ENCODE peak calls at places on chromosomes 13 and 19, in four cellular contexts. W is CD4-positive, alpha-beta T cell; X is adrenal gland; L is GM23248. S is an unnamed sample.
A peak's percentile ranks its signal among the peaks of the same experiment; 100 is the strongest.

GRCh38 chr19:29530549-29531457 is 5.0 kb downstream of the VSTM2B start:
- DNase-seq in W (no peak), X (no peak), L (no peak), S (no peak)

GRCh38 chr19:36488816-36489138 is 584 bp downstream of the ZNF566 start:
- DNase-seq in W (no peak), X (no peak), L (no peak), S (peak; percentile 43)

GRCh38 chr13:37995052-37995451 is 125.5 kb upstream of the TRPC4 start:
- DNase-seq in W (no peak), X (no peak), L (peak; percentile 8), S (no peak)

GRCh38 chr13:73934215-73934623 is 200.0 kb downstream of the KLF12 start:
- DNase-seq in W (no peak), X (no peak), L (no peak), S (no peak)

GRCh38 chr13:110322126-110322827 is 15.2 kb downstream of the COL4A2 start:
- DNase-seq in W (no peak), X (peak; percentile 14), L (no peak), S (no peak)

GRCh38 chr19:37466277-37466797 is 907 bp downstream of the ZNF569 start:
- DNase-seq in W (no peak), X (no peak), L (no peak), S (no peak)

GRCh38 chr19:3852614-3853254 is 16.1 kb downstream of the ZFR2 start:
- DNase-seq in W (peak; percentile 15), X (no peak), L (peak; percentile 58), S (peak; percentile 39)

GRCh38 chr19:5271145-5271544 is 69.5 kb downstream of the PTPRS start:
- DNase-seq in W (no peak), X (no peak), L (peak; percentile 24), S (no peak)

GRCh38 chr13:68234278-68234677 is 1004.1 kb upstream of the PCDH9 start:
- DNase-seq in W (no peak), X (no peak), L (no peak), S (no peak)

GRCh38 chr13:23610966-23611486 is 40.8 kb downstream of the TNFRSF19 start:
- DNase-seq in W (no peak), X (no peak), L (peak; percentile 20), S (no peak)

GRCh38 chr19:49331616-49332055 is 3.6 kb upstream of the CD37 start:
- DNase-seq in W (peak; percentile 36), X (no peak), L (peak; percentile 60), S (peak; percentile 73)

GRCh38 chr19:1830568-1830967 is 17.7 kb downstream of the REXO1 start:
- DNase-seq in W (no peak), X (no peak), L (no peak), S (no peak)
- H3K27ac ChIP-seq in W (no peak overlapping the region), X (no peak overlapping the region), L (no peak overlapping the region), S (no peak overlapping the region)

GRCh38 chr19:19520989-19521388 is 5.0 kb downstream of the NDUFA13 start:
- DNase-seq in W (no peak), X (no peak), L (no peak), S (no peak)
- H3K27ac ChIP-seq in W (no peak overlapping the region), X (no peak overlapping the region), L (no peak overlapping the region), S (no peak overlapping the region)

GRCh38 chr19:14442904-14443631 is 10.0 kb downstream of the PKN1 start:
- DNase-seq in W (no peak), X (no peak), L (no peak), S (no peak)
- H3K27ac ChIP-seq in W (no peak overlapping the region), X (no peak overlapping the region), L (no peak overlapping the region), S (no peak overlapping the region)

GRCh38 chr13:21310220-21310619 is 133.8 kb downstream of the MRPL57 start:
- DNase-seq in W (no peak), X (no peak), L (no peak), S (no peak)
- H3K27ac ChIP-seq in W (no peak overlapping the region), X (no peak overlapping the region), L (no peak overlapping the region), S (no peak overlapping the region)

GRCh38 chr13:75537401-75538365 is at the start of gene COMMD6:
- DNase-seq in W (peak; percentile 53), X (peak; percentile 79), L (peak; percentile 94), S (peak; percentile 83)
- H3K27ac ChIP-seq in W (peak within 1 kb of the TSS; percentile 70), X (peak within 1 kb of the TSS; percentile 61), L (peak within 1 kb of the TSS; percentile 57), S (peak within 1 kb of the TSS; percentile 43)

DNA sequence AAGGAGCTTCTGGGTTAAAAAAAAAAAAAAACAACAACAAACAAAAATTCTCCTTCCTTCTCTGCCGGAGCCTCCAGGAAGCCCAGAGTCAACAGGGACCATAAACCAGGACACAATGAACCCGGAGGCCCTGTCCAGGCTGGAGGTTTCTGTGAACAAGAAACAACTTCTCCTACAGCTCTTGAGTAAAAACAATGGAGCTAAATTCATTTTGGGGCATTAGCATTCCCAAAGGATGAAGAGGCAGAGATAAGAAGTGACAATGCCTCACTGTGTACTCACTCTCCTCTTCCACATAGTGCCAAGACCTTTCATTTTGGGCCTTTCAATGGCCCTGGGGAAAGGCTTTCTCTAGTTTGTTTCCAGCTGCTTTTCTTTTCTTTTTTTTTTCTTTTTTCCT is 9.0 kb downstream of the RHPN2 start:
- DNase-seq in W (no peak), X (no peak), L (peak; percentile 69), S (no peak)
- H3K27ac ChIP-seq in W (no peak overlapping the region), X (no peak overlapping the region), L (no peak overlapping the region), S (no peak overlapping the region)

DNA sequence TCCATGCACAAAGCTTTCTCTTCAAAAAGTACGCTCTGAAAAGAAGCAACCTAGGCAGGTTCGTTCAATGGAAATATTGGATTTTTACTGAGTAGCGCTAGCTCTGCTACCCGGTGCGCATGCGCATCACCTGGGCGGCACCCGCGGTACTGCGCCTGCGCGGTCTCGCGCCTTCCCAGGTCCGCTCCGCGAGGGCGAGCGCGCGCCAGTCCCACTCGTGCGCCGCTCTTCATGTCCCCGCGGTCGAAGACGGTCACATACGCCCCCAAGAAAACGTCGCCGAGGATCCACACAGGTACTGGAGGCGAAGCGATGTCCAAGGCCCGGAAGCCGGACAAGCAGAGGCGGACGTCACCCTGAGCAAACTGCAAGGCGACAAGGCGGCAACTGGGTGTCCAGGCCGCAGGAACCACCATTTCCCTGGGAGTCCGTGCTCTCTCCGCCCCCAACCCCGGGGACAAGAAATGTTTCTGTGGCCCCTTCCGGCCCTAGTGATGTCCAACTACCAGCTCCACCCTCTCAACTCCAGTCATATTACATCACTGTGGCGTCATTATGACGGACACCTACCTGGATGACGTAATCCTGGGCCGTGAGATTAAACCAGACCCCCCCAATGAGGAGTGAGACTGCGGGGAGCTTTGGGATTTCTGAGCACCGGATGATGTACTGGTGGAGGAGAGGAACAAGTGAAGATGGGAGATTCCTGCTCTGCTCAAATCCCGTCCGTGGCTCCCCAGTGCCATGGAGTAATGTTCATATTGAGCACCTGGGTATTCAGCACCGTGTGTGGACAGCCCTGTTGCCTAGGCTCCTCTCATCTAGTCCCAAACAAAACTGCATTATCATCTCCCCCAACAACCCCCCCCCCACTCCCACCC is 4.8 kb upstream of the KCNC3 start:
- DNase-seq in W (peak; percentile 75), X (peak; percentile 76), L (peak; percentile 78), S (peak; percentile 99)
- H3K27ac ChIP-seq in W (peak overlapping the region; percentile 6), X (peak overlapping the region; percentile 65), L (no peak overlapping the region), S (peak overlapping the region; percentile 95)

DNA sequence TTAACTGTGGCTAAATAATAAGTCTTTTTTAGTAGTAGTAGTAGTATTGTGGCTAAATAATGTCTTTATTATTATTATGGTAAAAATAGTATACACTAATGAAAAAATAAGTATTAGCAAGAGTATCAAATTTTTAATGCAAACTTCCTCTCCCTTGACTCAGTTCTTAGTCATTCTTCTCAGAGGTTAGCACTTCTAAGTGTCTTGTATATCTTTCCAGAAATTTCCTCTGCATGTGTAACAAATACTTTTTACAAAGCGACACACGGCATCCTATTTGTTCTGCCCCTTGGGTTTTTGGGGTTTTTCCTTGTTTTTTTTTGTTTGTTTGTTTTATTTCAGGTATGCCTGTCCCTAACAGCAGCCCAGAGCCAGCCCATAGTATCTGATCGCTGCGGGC is 20.9 kb downstream of the SIN3B start:
- DNase-seq in W (no peak), X (no peak), L (peak; percentile 68), S (no peak)
- H3K27ac ChIP-seq in W (no peak overlapping the region), X (no peak overlapping the region), L (peak overlapping the region; percentile 13), S (no peak overlapping the region)

GRCh38 chr13:49305824-49306425 is 58.2 kb downstream of the CDADC1 start:
- DNase-seq in W (no peak), X (no peak), L (no peak), S (no peak)

GRCh38 chr13:49304356-49304755 is 56.6 kb downstream of the CDADC1 start:
- DNase-seq in W (no peak), X (no peak), L (no peak), S (no peak)

GRCh38 chr13:49303533-49304252 is 56.0 kb downstream of the CDADC1 start:
- DNase-seq in W (no peak), X (peak; percentile 61), L (peak; percentile 41), S (no peak)

GRCh38 chr13:49302817-49303216 is 55.1 kb downstream of the CDADC1 start:
- DNase-seq in W (no peak), X (no peak), L (no peak), S (no peak)

DNA sequence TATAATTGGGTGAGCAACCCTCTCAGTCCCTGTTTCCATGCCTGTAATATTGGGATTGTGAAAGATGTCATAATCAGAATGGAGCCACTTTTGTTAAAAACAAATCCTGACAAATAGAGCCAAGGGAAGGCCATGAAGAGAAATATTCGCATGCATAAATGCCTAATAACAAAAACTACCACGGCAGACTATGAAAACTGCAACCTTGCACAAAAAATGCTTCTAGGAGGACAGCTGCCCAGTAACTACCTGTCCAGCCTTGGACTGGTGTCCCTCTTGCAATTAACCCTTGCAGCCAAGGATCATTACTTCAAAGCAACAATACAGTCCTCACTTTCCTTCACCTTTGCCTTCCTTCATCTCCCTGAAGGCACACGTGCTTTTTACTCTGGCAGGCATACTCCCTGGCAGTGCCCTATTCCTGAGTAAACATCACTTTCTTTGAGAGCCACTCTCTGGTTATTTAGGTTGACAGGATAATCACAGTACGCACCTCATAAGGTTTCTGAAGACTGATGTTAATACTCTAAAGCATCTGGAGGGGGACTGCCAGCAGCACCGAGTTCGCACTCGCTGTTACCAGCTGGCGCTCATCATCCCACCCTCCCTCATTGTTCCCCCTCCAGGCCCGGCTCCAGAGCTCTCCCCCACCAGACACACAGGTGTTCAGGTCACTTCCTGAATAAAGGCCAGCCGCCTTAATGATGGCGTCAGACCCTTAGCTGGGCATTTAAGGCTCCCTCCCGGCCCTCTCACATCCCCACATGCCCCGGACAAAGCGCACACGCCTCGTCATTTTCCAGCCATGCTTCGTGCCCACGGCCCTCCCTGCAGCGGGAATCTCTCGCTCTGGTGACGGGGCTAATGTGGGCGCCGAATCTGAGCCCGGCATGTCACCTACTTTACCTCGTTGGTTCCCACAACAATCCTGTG is 57.3 kb downstream of the CDADC1 start:
- DNase-seq in W (no peak), X (no peak), L (no peak), S (no peak)
- H3K27ac ChIP-seq in W (no peak overlapping the region), X (no peak overlapping the region), L (no peak overlapping the region), S (no peak overlapping the region)